ENCODE peak calls at places on chromosome 16, in nine cellular contexts. One of them, this sample, is unnamed.

GRCh38 chr16:70749681-70750601 is 51.0 kb downstream of the VAC14 start:
- DNase-seq in DMS153: no peak
- DNase-seq in heart left ventricle: no peak
- DNase-seq in NCI-H524 treated with DMSO at 0.1 percent for 48 hours: no peak
- DNase-seq in GM04503: no peak
- DNase-seq in stimulated activated CD4-positive, alpha-beta T cell treated with anti-CD3 and anti-CD28 coated beads, Interleukin-4, amount 100 ng/mL, for 48 hours: no peak
- DNase-seq in DMS53: no peak
- DNase-seq in neural progenitor cell: peak; percentile 65
- DNase-seq in fibroblast of the conjunctiva: no peak
- DNase-seq in this sample: no peak

GRCh38 chr16:11205754-11206459 is 50.1 kb downstream of the SOCS1 start:
- DNase-seq in DMS153: no peak
- DNase-seq in heart left ventricle: no peak
- DNase-seq in NCI-H524 treated with DMSO at 0.1 percent for 48 hours: no peak
- DNase-seq in GM04503: no peak
- DNase-seq in stimulated activated CD4-positive, alpha-beta T cell treated with anti-CD3 and anti-CD28 coated beads, Interleukin-4, amount 100 ng/mL, for 48 hours: no peak
- DNase-seq in DMS53: peak; percentile 18
- DNase-seq in neural progenitor cell: no peak
- DNase-seq in fibroblast of the conjunctiva: no peak
- DNase-seq in this sample: no peak

GRCh38 chr16:67283826-67284555 is 4.7 kb downstream of the PLEKHG4 start:
- DNase-seq in DMS153: no peak
- DNase-seq in heart left ventricle: no peak
- DNase-seq in NCI-H524 treated with DMSO at 0.1 percent for 48 hours: no peak
- DNase-seq in GM04503: no peak
- DNase-seq in stimulated activated CD4-positive, alpha-beta T cell treated with anti-CD3 and anti-CD28 coated beads, Interleukin-4, amount 100 ng/mL, for 48 hours: no peak
- DNase-seq in DMS53: no peak
- DNase-seq in neural progenitor cell: no peak
- DNase-seq in fibroblast of the conjunctiva: no peak
- DNase-seq in this sample: no peak

GRCh38 chr16:11101695-11102522 is 154.1 kb downstream of the SOCS1 start:
- DNase-seq in DMS153: no peak
- DNase-seq in heart left ventricle: no peak
- DNase-seq in NCI-H524 treated with DMSO at 0.1 percent for 48 hours: no peak
- DNase-seq in GM04503: no peak
- DNase-seq in stimulated activated CD4-positive, alpha-beta T cell treated with anti-CD3 and anti-CD28 coated beads, Interleukin-4, amount 100 ng/mL, for 48 hours: no peak
- DNase-seq in DMS53: no peak
- DNase-seq in neural progenitor cell: no peak
- DNase-seq in fibroblast of the conjunctiva: no peak
- DNase-seq in this sample: no peak

GRCh38 chr16:87535855-87536794 is 43.3 kb upstream of the ZCCHC14 start:
- DNase-seq in DMS153: no peak
- DNase-seq in heart left ventricle: no peak
- DNase-seq in NCI-H524 treated with DMSO at 0.1 percent for 48 hours: no peak
- DNase-seq in GM04503: no peak
- DNase-seq in stimulated activated CD4-positive, alpha-beta T cell treated with anti-CD3 and anti-CD28 coated beads, Interleukin-4, amount 100 ng/mL, for 48 hours: no peak
- DNase-seq in DMS53: no peak
- DNase-seq in neural progenitor cell: no peak
- DNase-seq in fibroblast of the conjunctiva: no peak
- DNase-seq in this sample: no peak

GRCh38 chr16:24428751-24429150 is 110.6 kb upstream of the RBBP6 start:
- DNase-seq in DMS153: no peak
- DNase-seq in heart left ventricle: no peak
- DNase-seq in NCI-H524 treated with DMSO at 0.1 percent for 48 hours: no peak
- DNase-seq in GM04503: no peak
- DNase-seq in stimulated activated CD4-positive, alpha-beta T cell treated with anti-CD3 and anti-CD28 coated beads, Interleukin-4, amount 100 ng/mL, for 48 hours: no peak
- DNase-seq in DMS53: no peak
- DNase-seq in neural progenitor cell: no peak
- DNase-seq in fibroblast of the conjunctiva: no peak
- DNase-seq in this sample: no peak

GRCh38 chr16:86882586-86883280 is 304.4 kb downstream of the FOXL1 start:
- DNase-seq in DMS153: no peak
- DNase-seq in heart left ventricle: peak; percentile 75
- DNase-seq in NCI-H524 treated with DMSO at 0.1 percent for 48 hours: no peak
- DNase-seq in GM04503: peak; percentile 19
- DNase-seq in stimulated activated CD4-positive, alpha-beta T cell treated with anti-CD3 and anti-CD28 coated beads, Interleukin-4, amount 100 ng/mL, for 48 hours: no peak
- DNase-seq in DMS53: no peak
- DNase-seq in neural progenitor cell: no peak
- DNase-seq in fibroblast of the conjunctiva: peak; percentile 41
- DNase-seq in this sample: no peak

GRCh38 chr16:56506941-56507340 is 12.9 kb downstream of the BBS2 start:
- DNase-seq in DMS153: no peak
- DNase-seq in heart left ventricle: no peak
- DNase-seq in NCI-H524 treated with DMSO at 0.1 percent for 48 hours: no peak
- DNase-seq in GM04503: no peak
- DNase-seq in stimulated activated CD4-positive, alpha-beta T cell treated with anti-CD3 and anti-CD28 coated beads, Interleukin-4, amount 100 ng/mL, for 48 hours: no peak
- DNase-seq in DMS53: no peak
- DNase-seq in neural progenitor cell: no peak
- DNase-seq in fibroblast of the conjunctiva: peak; percentile 34
- DNase-seq in this sample: no peak

GRCh38 chr16:14373901-14374300 is 256.2 kb downstream of the PARN start:
- DNase-seq in DMS153: no peak
- DNase-seq in heart left ventricle: no peak
- DNase-seq in NCI-H524 treated with DMSO at 0.1 percent for 48 hours: no peak
- DNase-seq in GM04503: no peak
- DNase-seq in stimulated activated CD4-positive, alpha-beta T cell treated with anti-CD3 and anti-CD28 coated beads, Interleukin-4, amount 100 ng/mL, for 48 hours: no peak
- DNase-seq in DMS53: no peak
- DNase-seq in neural progenitor cell: no peak
- DNase-seq in fibroblast of the conjunctiva: no peak
- DNase-seq in this sample: no peak

GRCh38 chr16:24580665-24581064 is 41.3 kb downstream of the RBBP6 start:
- DNase-seq in DMS153: no peak
- DNase-seq in heart left ventricle: no peak
- DNase-seq in NCI-H524 treated with DMSO at 0.1 percent for 48 hours: no peak
- DNase-seq in GM04503: peak; percentile 18
- DNase-seq in stimulated activated CD4-positive, alpha-beta T cell treated with anti-CD3 and anti-CD28 coated beads, Interleukin-4, amount 100 ng/mL, for 48 hours: no peak
- DNase-seq in DMS53: peak; percentile 14
- DNase-seq in neural progenitor cell: no peak
- DNase-seq in fibroblast of the conjunctiva: peak; percentile 42
- DNase-seq in this sample: no peak

GRCh38 chr16:10519929-10520868 is 60.2 kb downstream of the EMP2 start:
- DNase-seq in DMS153: peak; percentile 81
- DNase-seq in heart left ventricle: no peak
- DNase-seq in NCI-H524 treated with DMSO at 0.1 percent for 48 hours: no peak
- DNase-seq in GM04503: no peak
- DNase-seq in stimulated activated CD4-positive, alpha-beta T cell treated with anti-CD3 and anti-CD28 coated beads, Interleukin-4, amount 100 ng/mL, for 48 hours: no peak
- DNase-seq in DMS53: peak; percentile 77
- DNase-seq in neural progenitor cell: no peak
- DNase-seq in fibroblast of the conjunctiva: no peak
- DNase-seq in this sample: no peak

GRCh38 chr16:6193718-6194117 is 1096.1 kb upstream of the EEF2KMT start:
- DNase-seq in DMS153: no peak
- DNase-seq in heart left ventricle: no peak
- DNase-seq in NCI-H524 treated with DMSO at 0.1 percent for 48 hours: no peak
- DNase-seq in GM04503: no peak
- DNase-seq in stimulated activated CD4-positive, alpha-beta T cell treated with anti-CD3 and anti-CD28 coated beads, Interleukin-4, amount 100 ng/mL, for 48 hours: no peak
- DNase-seq in DMS53: no peak
- DNase-seq in neural progenitor cell: peak; percentile 89
- DNase-seq in fibroblast of the conjunctiva: no peak
- DNase-seq in this sample: no peak

GRCh38 chr16:86220552-86220951 is 289.8 kb upstream of the FOXF1 start:
- DNase-seq in DMS153: no peak
- DNase-seq in heart left ventricle: no peak
- DNase-seq in NCI-H524 treated with DMSO at 0.1 percent for 48 hours: no peak
- DNase-seq in GM04503: no peak
- DNase-seq in stimulated activated CD4-positive, alpha-beta T cell treated with anti-CD3 and anti-CD28 coated beads, Interleukin-4, amount 100 ng/mL, for 48 hours: no peak
- DNase-seq in DMS53: no peak
- DNase-seq in neural progenitor cell: no peak
- DNase-seq in fibroblast of the conjunctiva: no peak
- DNase-seq in this sample: no peak

GRCh38 chr16:77424841-77425604 is 9.8 kb downstream of the ADAMTS18 start:
- DNase-seq in DMS153: no peak
- DNase-seq in heart left ventricle: no peak
- DNase-seq in NCI-H524 treated with DMSO at 0.1 percent for 48 hours: no peak
- DNase-seq in GM04503: no peak
- DNase-seq in stimulated activated CD4-positive, alpha-beta T cell treated with anti-CD3 and anti-CD28 coated beads, Interleukin-4, amount 100 ng/mL, for 48 hours: no peak
- DNase-seq in DMS53: no peak
- DNase-seq in neural progenitor cell: peak; percentile 48
- DNase-seq in fibroblast of the conjunctiva: no peak
- DNase-seq in this sample: no peak

GRCh38 chr16:54568897-54569807 is 282.6 kb upstream of the IRX3 start:
- DNase-seq in DMS153: no peak
- DNase-seq in heart left ventricle: no peak
- DNase-seq in NCI-H524 treated with DMSO at 0.1 percent for 48 hours: no peak
- DNase-seq in GM04503: no peak
- DNase-seq in stimulated activated CD4-positive, alpha-beta T cell treated with anti-CD3 and anti-CD28 coated beads, Interleukin-4, amount 100 ng/mL, for 48 hours: no peak
- DNase-seq in DMS53: no peak
- DNase-seq in neural progenitor cell: no peak
- DNase-seq in fibroblast of the conjunctiva: no peak
- DNase-seq in this sample: no peak

GRCh38 chr16:82181456-82182185 is 11.6 kb upstream of the MPHOSPH6 start:
- DNase-seq in DMS153: peak; percentile 81
- DNase-seq in heart left ventricle: no peak
- DNase-seq in NCI-H524 treated with DMSO at 0.1 percent for 48 hours: peak; percentile 54
- DNase-seq in GM04503: no peak
- DNase-seq in stimulated activated CD4-positive, alpha-beta T cell treated with anti-CD3 and anti-CD28 coated beads, Interleukin-4, amount 100 ng/mL, for 48 hours: no peak
- DNase-seq in DMS53: peak; percentile 84
- DNase-seq in neural progenitor cell: no peak
- DNase-seq in fibroblast of the conjunctiva: no peak
- DNase-seq in this sample: no peak

GRCh38 chr16:27318399-27319256 is 4.9 kb downstream of the IL4R start:
- DNase-seq in DMS153: no peak
- DNase-seq in heart left ventricle: peak; percentile 71
- DNase-seq in NCI-H524 treated with DMSO at 0.1 percent for 48 hours: no peak
- DNase-seq in GM04503: no peak
- DNase-seq in stimulated activated CD4-positive, alpha-beta T cell treated with anti-CD3 and anti-CD28 coated beads, Interleukin-4, amount 100 ng/mL, for 48 hours: peak; percentile 48
- DNase-seq in DMS53: no peak
- DNase-seq in neural progenitor cell: no peak
- DNase-seq in fibroblast of the conjunctiva: peak; percentile 12
- DNase-seq in this sample: peak; percentile 45

GRCh38 chr16:9351440-9351839 is 260.0 kb downstream of the HAPSTR1 start:
- DNase-seq in DMS153: peak; percentile 62
- DNase-seq in heart left ventricle: no peak
- DNase-seq in NCI-H524 treated with DMSO at 0.1 percent for 48 hours: no peak
- DNase-seq in GM04503: no peak
- DNase-seq in stimulated activated CD4-positive, alpha-beta T cell treated with anti-CD3 and anti-CD28 coated beads, Interleukin-4, amount 100 ng/mL, for 48 hours: no peak
- DNase-seq in DMS53: peak; percentile 67
- DNase-seq in neural progenitor cell: no peak
- DNase-seq in fibroblast of the conjunctiva: no peak
- DNase-seq in this sample: no peak

GRCh38 chr16:71626018-71626857 is at the start of gene MARVELD3:
- DNase-seq in DMS153: peak; percentile 64
- DNase-seq in heart left ventricle: no peak
- DNase-seq in NCI-H524 treated with DMSO at 0.1 percent for 48 hours: no peak
- DNase-seq in GM04503: no peak
- DNase-seq in stimulated activated CD4-positive, alpha-beta T cell treated with anti-CD3 and anti-CD28 coated beads, Interleukin-4, amount 100 ng/mL, for 48 hours: no peak
- DNase-seq in DMS53: peak; percentile 85
- DNase-seq in neural progenitor cell: peak; percentile 51
- DNase-seq in fibroblast of the conjunctiva: no peak
- DNase-seq in this sample: no peak

GRCh38 chr16:25012525-25012991 is 2.6 kb downstream of the ARHGAP17 start:
- DNase-seq in DMS153: no peak
- DNase-seq in heart left ventricle: no peak
- DNase-seq in NCI-H524 treated with DMSO at 0.1 percent for 48 hours: no peak
- DNase-seq in GM04503: peak; percentile 91
- DNase-seq in stimulated activated CD4-positive, alpha-beta T cell treated with anti-CD3 and anti-CD28 coated beads, Interleukin-4, amount 100 ng/mL, for 48 hours: no peak
- DNase-seq in DMS53: no peak
- DNase-seq in neural progenitor cell: no peak
- DNase-seq in fibroblast of the conjunctiva: peak; percentile 76
- DNase-seq in this sample: no peak

GRCh38 chr16:71461686-71462648 is at the start of gene ZNF23:
- DNase-seq in DMS153: peak; percentile 26
- DNase-seq in heart left ventricle: peak; percentile 89
- DNase-seq in NCI-H524 treated with DMSO at 0.1 percent for 48 hours: peak; percentile 18
- DNase-seq in GM04503: no peak
- DNase-seq in stimulated activated CD4-positive, alpha-beta T cell treated with anti-CD3 and anti-CD28 coated beads, Interleukin-4, amount 100 ng/mL, for 48 hours: peak; percentile 69
- DNase-seq in DMS53: peak; percentile 85
- DNase-seq in neural progenitor cell: peak; percentile 88
- DNase-seq in fibroblast of the conjunctiva: peak; percentile 34
- DNase-seq in this sample: peak; percentile 88

GRCh38 chr16:68786685-68787418 is 49.8 kb downstream of the CDH1 start:
- DNase-seq in DMS153: peak; percentile 95
- DNase-seq in heart left ventricle: no peak
- DNase-seq in NCI-H524 treated with DMSO at 0.1 percent for 48 hours: no peak
- DNase-seq in GM04503: peak; percentile 21
- DNase-seq in stimulated activated CD4-positive, alpha-beta T cell treated with anti-CD3 and anti-CD28 coated beads, Interleukin-4, amount 100 ng/mL, for 48 hours: no peak
- DNase-seq in DMS53: peak; percentile 13
- DNase-seq in neural progenitor cell: no peak
- DNase-seq in fibroblast of the conjunctiva: no peak
- DNase-seq in this sample: no peak

GRCh38 chr16:80347900-80348299 is 192.9 kb upstream of the DYNLRB2 start:
- DNase-seq in DMS153: no peak
- DNase-seq in heart left ventricle: peak; percentile 32
- DNase-seq in NCI-H524 treated with DMSO at 0.1 percent for 48 hours: no peak
- DNase-seq in GM04503: no peak
- DNase-seq in stimulated activated CD4-positive, alpha-beta T cell treated with anti-CD3 and anti-CD28 coated beads, Interleukin-4, amount 100 ng/mL, for 48 hours: no peak
- DNase-seq in DMS53: no peak
- DNase-seq in neural progenitor cell: no peak
- DNase-seq in fibroblast of the conjunctiva: peak; percentile 17
- DNase-seq in this sample: no peak

GRCh38 chr16:68790130-68790761 is 53.1 kb upstream of the TANGO6 start:
- DNase-seq in DMS153: no peak
- DNase-seq in heart left ventricle: no peak
- DNase-seq in NCI-H524 treated with DMSO at 0.1 percent for 48 hours: no peak
- DNase-seq in GM04503: peak; percentile 63
- DNase-seq in stimulated activated CD4-positive, alpha-beta T cell treated with anti-CD3 and anti-CD28 coated beads, Interleukin-4, amount 100 ng/mL, for 48 hours: no peak
- DNase-seq in DMS53: no peak
- DNase-seq in neural progenitor cell: peak; percentile 20
- DNase-seq in fibroblast of the conjunctiva: peak; percentile 20
- DNase-seq in this sample: no peak

GRCh38 chr16:87259431-87259830 is 57.8 kb downstream of the C16orf95 start:
- DNase-seq in DMS153: no peak
- DNase-seq in heart left ventricle: no peak
- DNase-seq in NCI-H524 treated with DMSO at 0.1 percent for 48 hours: no peak
- DNase-seq in GM04503: no peak
- DNase-seq in stimulated activated CD4-positive, alpha-beta T cell treated with anti-CD3 and anti-CD28 coated beads, Interleukin-4, amount 100 ng/mL, for 48 hours: no peak
- DNase-seq in DMS53: no peak
- DNase-seq in neural progenitor cell: no peak
- DNase-seq in fibroblast of the conjunctiva: no peak
- DNase-seq in this sample: no peak

GRCh38 chr16:16042076-16042475 is 92.7 kb downstream of the ABCC1 start:
- DNase-seq in DMS153: no peak
- DNase-seq in heart left ventricle: peak; percentile 70
- DNase-seq in NCI-H524 treated with DMSO at 0.1 percent for 48 hours: peak; percentile 22
- DNase-seq in GM04503: peak; percentile 78
- DNase-seq in stimulated activated CD4-positive, alpha-beta T cell treated with anti-CD3 and anti-CD28 coated beads, Interleukin-4, amount 100 ng/mL, for 48 hours: no peak
- DNase-seq in DMS53: no peak
- DNase-seq in neural progenitor cell: no peak
- DNase-seq in fibroblast of the conjunctiva: peak; percentile 76
- DNase-seq in this sample: no peak

GRCh38 chr16:81526935-81527334 is 82.3 kb downstream of the CMIP start:
- DNase-seq in DMS153: no peak
- DNase-seq in heart left ventricle: peak; percentile 66
- DNase-seq in NCI-H524 treated with DMSO at 0.1 percent for 48 hours: no peak
- DNase-seq in GM04503: no peak
- DNase-seq in stimulated activated CD4-positive, alpha-beta T cell treated with anti-CD3 and anti-CD28 coated beads, Interleukin-4, amount 100 ng/mL, for 48 hours: no peak
- DNase-seq in DMS53: no peak
- DNase-seq in neural progenitor cell: no peak
- DNase-seq in fibroblast of the conjunctiva: peak; percentile 66
- DNase-seq in this sample: no peak

GRCh38 chr16:28280881-28281836 is 11.2 kb upstream of the SBK1 start:
- DNase-seq in DMS153: no peak
- DNase-seq in heart left ventricle: no peak
- DNase-seq in NCI-H524 treated with DMSO at 0.1 percent for 48 hours: no peak
- DNase-seq in GM04503: no peak
- DNase-seq in stimulated activated CD4-positive, alpha-beta T cell treated with anti-CD3 and anti-CD28 coated beads, Interleukin-4, amount 100 ng/mL, for 48 hours: no peak
- DNase-seq in DMS53: no peak
- DNase-seq in neural progenitor cell: peak; percentile 32
- DNase-seq in fibroblast of the conjunctiva: no peak
- DNase-seq in this sample: no peak

GRCh38 chr16:57479043-57479421 is 7.3 kb downstream of the DOK4 start:
- DNase-seq in DMS153: no peak
- DNase-seq in heart left ventricle: no peak
- DNase-seq in NCI-H524 treated with DMSO at 0.1 percent for 48 hours: no peak
- DNase-seq in GM04503: no peak
- DNase-seq in stimulated activated CD4-positive, alpha-beta T cell treated with anti-CD3 and anti-CD28 coated beads, Interleukin-4, amount 100 ng/mL, for 48 hours: no peak
- DNase-seq in DMS53: no peak
- DNase-seq in neural progenitor cell: no peak
- DNase-seq in fibroblast of the conjunctiva: no peak
- DNase-seq in this sample: no peak

GRCh38 chr16:54080524-54081008 is 206.0 kb downstream of the IRX3 start:
- DNase-seq in DMS153: no peak
- DNase-seq in heart left ventricle: no peak
- DNase-seq in NCI-H524 treated with DMSO at 0.1 percent for 48 hours: no peak
- DNase-seq in GM04503: no peak
- DNase-seq in stimulated activated CD4-positive, alpha-beta T cell treated with anti-CD3 and anti-CD28 coated beads, Interleukin-4, amount 100 ng/mL, for 48 hours: no peak
- DNase-seq in DMS53: no peak
- DNase-seq in neural progenitor cell: no peak
- DNase-seq in fibroblast of the conjunctiva: peak; percentile 85
- DNase-seq in this sample: no peak

GRCh38 chr16:75433732-75434413 is 570 bp upstream of the CFDP1 start:
- DNase-seq in DMS153: peak; percentile 82
- DNase-seq in heart left ventricle: peak; percentile 64
- DNase-seq in NCI-H524 treated with DMSO at 0.1 percent for 48 hours: peak; percentile 62
- DNase-seq in GM04503: peak; percentile 78
- DNase-seq in stimulated activated CD4-positive, alpha-beta T cell treated with anti-CD3 and anti-CD28 coated beads, Interleukin-4, amount 100 ng/mL, for 48 hours: no peak
- DNase-seq in DMS53: peak; percentile 93
- DNase-seq in neural progenitor cell: peak; percentile 83
- DNase-seq in fibroblast of the conjunctiva: peak; percentile 94
- DNase-seq in this sample: peak; percentile 57

This sample was measured in stimulated activated effector memory CD8-positive, alpha-beta T cell treated with anti-CD3 and anti-CD28 coated beads, Interleukin-12 subunit alpha, Interleukin-12 subunit beta, amount 100 ng/mL, for 72 hours.